ENCODE peak calls at places on chromosomes 12 and 14, in five cellular contexts. J is type B pancreatic cell; W is left colon; S is stimulated activated CD4-positive, alpha-beta T cell treated with anti-CD3 and anti-CD28 coated beads, Interleukin-15, amount 100 ng/mL, for 1 hour; K is lower leg skin. V is an unnamed sample.

GRCh38 chr12:79983492-79983891 is 48.6 kb upstream of the PPP1R12A start:
- DNase-seq in J (no peak), S (no peak), W (no peak), K (no peak), V (no peak)

GRCh38 chr14:55332654-55333570 is 61.7 kb downstream of the FBXO34 start:
- DNase-seq in J (no peak), K (no peak), W (no peak), S (no peak), V (no peak)

GRCh38 chr14:94370524-94370910 is 17.9 kb downstream of the SERPINA1 start:
- DNase-seq in J (no peak), K (no peak), W (peak; percentile 12), S (no peak), V (no peak)

GRCh38 chr14:84453541-84453940 is 1076.4 kb upstream of the FLRT2 start:
- DNase-seq in J (no peak), K (no peak), S (no peak), W (no peak), V (no peak)

GRCh38 chr12:56129210-56129691 is 1.2 kb downstream of the ESYT1 start:
- DNase-seq in K (peak; percentile 95), W (peak; percentile 75), J (peak; percentile 78), S (peak; percentile 38), V (peak; percentile 82)

GRCh38 chr14:47590763-47591162 is 84.6 kb downstream of the MDGA2 start:
- DNase-seq in K (no peak), W (no peak), S (no peak), J (no peak), V (no peak)

GRCh38 chr12:124700810-124701594 is 133.6 kb upstream of the NCOR2 start:
- DNase-seq in W (no peak), S (no peak), K (no peak), J (no peak), V (no peak)

GRCh38 chr12:19783547-19784444 is 344.5 kb downstream of the AEBP2 start:
- DNase-seq in S (no peak), W (no peak), J (no peak), K (no peak), V (no peak)

GRCh38 chr12:112175361-112176155 is 50.2 kb downstream of the TRAFD1 start:
- DNase-seq in J (no peak), S (no peak), K (no peak), W (no peak), V (no peak)

GRCh38 chr14:32933623-32933942 is 5.1 kb upstream of the NPAS3 start:
- DNase-seq in J (no peak), K (no peak), S (no peak), W (no peak), V (no peak)

GRCh38 chr12:131836193-131836592 is 8.0 kb downstream of the MMP17 start:
- DNase-seq in K (no peak), J (no peak), S (no peak), W (no peak), V (no peak)

GRCh38 chr12:124774054-124774461 is 89.6 kb downstream of the SCARB1 start:
- DNase-seq in S (no peak), K (no peak), W (no peak), J (no peak), V (no peak)

GRCh38 chr12:52925717-52926595 is 21.1 kb upstream of the KRT8 start:
- DNase-seq in S (no peak), W (peak; percentile 82), K (no peak), J (no peak), V (no peak)

GRCh38 chr14:76639606-76640272 is 121.5 kb upstream of the VASH1 start:
- DNase-seq in W (no peak), S (no peak), K (peak; percentile 9), J (no peak), V (no peak)

GRCh38 chr12:116274552-116275375 is 2.7 kb downstream of the MED13L start:
- DNase-seq in S (no peak), W (no peak), J (no peak), K (no peak), V (no peak)

GRCh38 chr14:80055912-80056801 is 155.1 kb downstream of the DIO2 start:
- DNase-seq in J (no peak), S (no peak), K (no peak), W (no peak), V (no peak)

GRCh38 chr12:52949413-52950331 is 754 bp downstream of the KRT18 start:
- DNase-seq in S (no peak), W (peak; percentile 89), J (no peak), K (no peak), V (no peak)

GRCh38 chr12:106655577-106655976 is 72.8 kb downstream of the RFX4 start:
- DNase-seq in K (no peak), W (no peak), S (no peak), J (no peak), V (no peak)

GRCh38 chr14:90651405-90651804 is 164.8 kb downstream of the TTC7B start:
- DNase-seq in W (no peak), J (no peak), S (no peak), K (no peak), V (no peak)

GRCh38 chr14:75539562-75540478 is 17.6 kb downstream of the BATF start:
- DNase-seq in S (peak; percentile 21), J (no peak), K (no peak), W (no peak), V (no peak)

GRCh38 chr12:91400249-91400648 is 217.6 kb upstream of the DCN start:
- DNase-seq in J (no peak), K (no peak), W (no peak), S (no peak), V (no peak)

GRCh38 chr14:99155173-99155777 is 116.7 kb downstream of the BCL11B start:
- DNase-seq in W (no peak), K (peak; percentile 89), J (no peak), S (no peak), V (no peak)

GRCh38 chr12:90653051-90653450 is 301.9 kb downstream of the CCER1 start:
- DNase-seq in W (no peak), K (no peak), S (no peak), J (no peak), V (no peak)

GRCh38 chr12:20259786-20260185 is 108.6 kb upstream of the PDE3A start:
- DNase-seq in J (no peak), S (no peak), W (no peak), K (no peak), V (no peak)

GRCh38 chr12:98645572-98646067 is 530 bp downstream of the APAF1 start:
- DNase-seq in J (no peak), S (no peak), K (peak; percentile 88), W (peak; percentile 33), V (no peak)

GRCh38 chr14:47821134-47821533 is 145.7 kb upstream of the MDGA2 start:
- DNase-seq in J (no peak), S (no peak), W (no peak), K (no peak), V (no peak)

GRCh38 chr12:1505576-1505975 is 88.8 kb downstream of the FBXL14 start:
- DNase-seq in W (no peak), K (peak; percentile 72), J (no peak), S (no peak), V (no peak)